ENCODE peak calls at places on chromosomes 13 and 19, in four cellular contexts. R is GM20000, A is left lung, I is left ventricle myocardium inferior. F is an unnamed sample.

GRCh38 chr13:102872131-102872530 is 26.3 kb downstream of the ERCC5 start:
- DNase-seq in R (no peak), A (no peak), I (no peak), F (no peak)

GRCh38 chr19:32652893-32653625 is 21.9 kb downstream of the ANKRD27 start:
- DNase-seq in I (peak), A (no peak), R (no peak), F (no peak)

GRCh38 chr13:110574161-110574560 is 12.6 kb upstream of the RAB20 start:
- DNase-seq in R (no peak), I (no peak), A (no peak), F (no peak)

GRCh38 chr13:49679244-49679643 is 12.0 kb downstream of the EBPL start:
- DNase-seq in I (no peak), A (no peak), R (peak), F (no peak)

GRCh38 chr13:80685942-80686341 is 345.0 kb upstream of the SPRY2 start:
- DNase-seq in A (no peak), R (no peak), I (no peak), F (no peak)

GRCh38 chr19:6730153-6730804 is 7.1 kb downstream of the GPR108 start:
- DNase-seq in A (peak), I (no peak), R (no peak), F (no peak)

GRCh38 chr19:679418-680286 is 3.5 kb downstream of the FSTL3 start:
- DNase-seq in R (peak), A (peak), I (peak), F (peak)

GRCh38 chr19:48283908-48284307 is 14.0 kb downstream of the ZNF114 start:
- DNase-seq in R (no peak), I (no peak), A (no peak), F (no peak)

GRCh38 chr19:30228726-30229523 is 143.3 kb upstream of the ZNF536 start:
- DNase-seq in A (no peak), I (no peak), R (no peak), F (no peak)

GRCh38 chr19:33532859-33533455 is 11.4 kb upstream of the PEPD start:
- DNase-seq in A (no peak), R (no peak), I (no peak), F (no peak)

GRCh38 chr19:28217064-28217463 is 995.9 kb downstream of the UQCRFS1 start:
- DNase-seq in I (no peak), R (no peak), A (no peak), F (no peak)

GRCh38 chr19:49801966-49802661 is 11.0 kb downstream of the FUZ start:
- DNase-seq in I (peak), R (no peak), A (no peak), F (no peak)

GRCh38 chr13:77720988-77721387 is 23.5 kb downstream of the SLAIN1 start:
- DNase-seq in I (no peak), R (no peak), A (no peak), F (no peak)

GRCh38 chr19:588093-588742 is 1.5 kb upstream of the HCN2 start:
- DNase-seq in R (peak), I (peak), A (peak), F (no peak)

GRCh38 chr19:47719047-47719885 is 6.0 kb downstream of the EHD2 start:
- DNase-seq in I (peak), A (peak), R (no peak), F (no peak)

GRCh38 chr13:113148407-113148806 is 10.0 kb upstream of the PROZ start:
- DNase-seq in A (no peak), I (no peak), R (no peak), F (no peak)

GRCh38 chr13:35817642-35818576 is 313.3 kb downstream of the DCLK1 start:
- DNase-seq in A (no peak), I (no peak), R (no peak), F (no peak)

GRCh38 chr19:40270362-40271089 is 14.6 kb downstream of the AKT2 start:
- DNase-seq in R (no peak), A (peak), I (no peak), F (no peak)

GRCh38 chr13:74191036-74191809 is 57.0 kb upstream of the KLF12 start:
- DNase-seq in I (no peak), R (no peak), A (no peak), F (no peak)

GRCh38 chr19:35959040-35959967 is 23.1 kb downstream of the LRFN3 start:
- DNase-seq in R (peak), A (peak), I (peak), F (no peak)
- TF ChIP-seq CTCF in R (peak), A (peak), I (peak), F (peak)

DNA sequence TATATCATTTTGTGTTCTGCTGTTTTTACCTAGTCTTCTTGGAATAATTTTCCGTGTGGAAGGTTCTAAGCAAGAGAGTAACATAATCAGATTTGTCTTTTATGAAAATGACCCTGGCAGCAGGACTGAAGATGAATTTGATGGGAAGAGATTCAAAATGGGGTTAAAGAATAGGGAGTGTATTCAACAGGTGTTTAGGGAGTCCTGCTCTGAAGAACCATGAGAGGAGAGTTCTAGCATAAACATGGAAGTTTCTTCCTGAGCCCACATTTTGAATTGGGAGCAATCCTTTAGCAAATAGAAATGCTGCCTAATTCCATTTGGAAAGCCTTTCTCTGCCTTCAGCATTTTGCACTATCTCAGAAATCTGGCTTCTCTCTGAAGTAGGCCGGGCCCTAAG is 127.0 kb downstream of the CDK8 start:
- DNase-seq in I (no peak), R (no peak), A (no peak), F (no peak)
- TF ChIP-seq CTCF in I (no peak), R (no peak), A (no peak), F (no peak)

DNA sequence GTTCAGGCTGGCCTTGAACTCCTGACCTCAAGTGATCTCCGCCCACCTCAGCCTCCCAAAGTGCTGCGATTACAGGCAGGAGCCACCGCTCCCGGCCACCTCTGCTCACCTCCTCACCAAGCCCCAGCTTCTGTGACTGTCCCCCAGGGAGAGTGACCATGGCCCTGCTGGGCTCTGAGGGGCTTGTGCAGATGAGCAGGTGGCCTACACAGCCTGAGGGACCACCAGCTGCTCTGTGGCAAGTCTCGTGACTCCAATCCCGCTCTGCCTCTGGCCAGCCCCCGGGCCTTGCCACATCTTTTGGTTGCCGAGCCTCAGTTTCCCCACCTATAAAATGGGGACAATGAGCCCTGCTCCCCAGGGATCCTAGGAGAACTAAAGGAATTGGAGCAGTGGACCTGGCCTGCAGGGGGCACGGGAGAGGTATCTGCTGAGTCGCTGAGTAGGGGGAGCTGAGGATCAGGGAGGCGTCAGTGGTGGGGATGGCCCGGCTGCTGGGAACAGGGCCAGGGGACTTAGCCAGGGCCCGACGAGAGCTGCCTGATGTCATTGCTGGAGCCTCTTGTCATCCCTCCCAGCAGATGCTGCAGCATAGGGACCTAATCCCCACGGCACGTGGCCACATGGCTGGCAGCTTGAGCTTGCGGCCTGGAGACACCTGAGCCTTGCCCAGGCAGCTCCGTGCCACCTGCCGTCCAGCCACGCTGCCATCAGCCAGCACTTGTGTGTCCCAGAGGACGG is 74.7 kb downstream of the GADD45B start:
- DNase-seq in A (peak), I (peak), R (no peak), F (no peak)
- TF ChIP-seq CTCF in A (no peak), I (no peak), R (no peak), F (no peak)

GRCh38 chr19:19399733-19400438 is 5.6 kb upstream of the GATAD2A start:
- DNase-seq in A (no peak), R (no peak), I (no peak), F (no peak)
- TF ChIP-seq CTCF in A (no peak), R (no peak), I (no peak), F (no peak)

DNA sequence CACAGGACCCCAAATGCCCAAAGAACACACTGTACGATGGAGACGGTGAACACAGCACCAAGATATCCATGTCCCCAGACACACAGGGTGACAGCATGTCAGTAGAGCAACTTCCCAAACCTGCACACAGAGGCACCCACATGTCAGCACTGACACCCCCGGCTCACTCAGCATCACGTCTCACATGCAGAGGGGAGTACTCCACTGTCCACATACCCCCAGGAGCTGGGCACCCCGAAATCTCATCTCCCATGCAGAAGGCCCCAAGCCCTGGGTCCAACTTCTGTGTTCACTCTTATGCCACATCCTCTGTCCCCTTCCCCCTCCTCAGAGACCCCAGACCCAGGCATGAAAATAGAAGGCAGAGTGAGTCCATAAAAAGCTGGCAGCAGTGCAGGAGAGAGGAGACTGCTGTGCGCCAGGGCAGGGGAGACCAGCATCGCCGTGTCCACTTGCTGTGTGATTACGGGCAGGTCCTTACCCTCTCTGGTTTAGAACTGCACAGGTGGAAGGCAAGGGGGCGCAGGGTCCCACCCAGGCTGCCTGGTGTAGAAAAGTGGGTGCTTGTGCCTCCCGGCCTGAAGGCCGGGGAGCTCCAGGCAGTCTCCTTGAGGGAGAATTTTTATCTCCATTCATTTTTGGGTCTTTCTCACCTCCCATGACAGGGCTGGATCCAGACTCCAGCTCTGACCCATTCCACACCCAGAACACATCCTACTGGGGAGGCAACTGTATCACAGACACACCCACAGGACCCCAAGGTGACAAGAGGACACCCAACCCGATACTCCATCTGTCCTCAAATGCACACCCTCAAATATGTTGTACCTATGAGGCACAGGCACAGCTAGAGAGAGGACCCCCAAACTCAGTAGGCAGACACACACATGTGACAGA is 17.0 kb downstream of the ERFL start:
- DNase-seq in I (no peak), A (no peak), R (no peak), F (no peak)
- TF ChIP-seq CTCF in I (no peak), A (no peak), R (no peak), F (no peak)